ENCODE peak calls at places on chromosomes 4 and X, in nine cellular contexts. One of them, this sample, is unnamed.

GRCh38 chr4:4583606-4584005 is 41.8 kb upstream of the STX18 start:
- DNase-seq in H7: no peak
- DNase-seq in activated CD8-positive, alpha-beta memory T cell treated with anti-CD3 and anti-CD28 coated beads for 1 hour: no peak
- DNase-seq in Ammon's horn: no peak
- DNase-seq in fibroblast of the aortic adventitia: no peak
- DNase-seq in stomach: no peak
- DNase-seq in GM03348: no peak
- DNase-seq in naive thymus-derived CD8-positive, alpha-beta T cell: no peak
- DNase-seq in activated naive CD8-positive, alpha-beta T cell treated with anti-CD3 and anti-CD28 coated beads, Interleukin-2, amount 50 U/mL, for 24 hours: no peak
- DNase-seq in this sample: no peak

GRCh38 chr4:29551813-29552212 is 1168.4 kb upstream of the PCDH7 start:
- DNase-seq in H7: no peak
- DNase-seq in activated CD8-positive, alpha-beta memory T cell treated with anti-CD3 and anti-CD28 coated beads for 1 hour: no peak
- DNase-seq in Ammon's horn: no peak
- DNase-seq in fibroblast of the aortic adventitia: no peak
- DNase-seq in stomach: no peak
- DNase-seq in GM03348: no peak
- DNase-seq in naive thymus-derived CD8-positive, alpha-beta T cell: no peak
- DNase-seq in activated naive CD8-positive, alpha-beta T cell treated with anti-CD3 and anti-CD28 coated beads, Interleukin-2, amount 50 U/mL, for 24 hours: no peak
- DNase-seq in this sample: no peak

GRCh38 chr4:167897116-167897515 is 195.2 kb upstream of the ANXA10 start:
- DNase-seq in H7: peak
- DNase-seq in activated CD8-positive, alpha-beta memory T cell treated with anti-CD3 and anti-CD28 coated beads for 1 hour: no peak
- DNase-seq in Ammon's horn: no peak
- DNase-seq in fibroblast of the aortic adventitia: peak
- DNase-seq in stomach: no peak
- DNase-seq in GM03348: peak
- DNase-seq in naive thymus-derived CD8-positive, alpha-beta T cell: no peak
- DNase-seq in activated naive CD8-positive, alpha-beta T cell treated with anti-CD3 and anti-CD28 coated beads, Interleukin-2, amount 50 U/mL, for 24 hours: no peak
- DNase-seq in this sample: no peak

GRCh38 chr4:109411964-109412363 is 21.7 kb upstream of the SEC24B start:
- DNase-seq in H7: no peak
- DNase-seq in activated CD8-positive, alpha-beta memory T cell treated with anti-CD3 and anti-CD28 coated beads for 1 hour: no peak
- DNase-seq in Ammon's horn: peak
- DNase-seq in fibroblast of the aortic adventitia: no peak
- DNase-seq in stomach: peak
- DNase-seq in GM03348: no peak
- DNase-seq in naive thymus-derived CD8-positive, alpha-beta T cell: no peak
- DNase-seq in activated naive CD8-positive, alpha-beta T cell treated with anti-CD3 and anti-CD28 coated beads, Interleukin-2, amount 50 U/mL, for 24 hours: no peak
- DNase-seq in this sample: no peak

GRCh38 chr4:7515390-7515902 is 80.7 kb upstream of the PSAPL1 start:
- DNase-seq in H7: no peak
- DNase-seq in activated CD8-positive, alpha-beta memory T cell treated with anti-CD3 and anti-CD28 coated beads for 1 hour: no peak
- DNase-seq in Ammon's horn: no peak
- DNase-seq in fibroblast of the aortic adventitia: no peak
- DNase-seq in stomach: no peak
- DNase-seq in GM03348: no peak
- DNase-seq in naive thymus-derived CD8-positive, alpha-beta T cell: no peak
- DNase-seq in activated naive CD8-positive, alpha-beta T cell treated with anti-CD3 and anti-CD28 coated beads, Interleukin-2, amount 50 U/mL, for 24 hours: no peak
- DNase-seq in this sample: no peak

GRCh38 chr4:141046255-141046654 is 87.0 kb downstream of the RNF150 start:
- DNase-seq in H7: no peak
- DNase-seq in activated CD8-positive, alpha-beta memory T cell treated with anti-CD3 and anti-CD28 coated beads for 1 hour: no peak
- DNase-seq in Ammon's horn: no peak
- DNase-seq in fibroblast of the aortic adventitia: peak
- DNase-seq in stomach: no peak
- DNase-seq in GM03348: peak
- DNase-seq in naive thymus-derived CD8-positive, alpha-beta T cell: no peak
- DNase-seq in activated naive CD8-positive, alpha-beta T cell treated with anti-CD3 and anti-CD28 coated beads, Interleukin-2, amount 50 U/mL, for 24 hours: no peak
- DNase-seq in this sample: no peak

GRCh38 chr4:24073948-24074347 is 184.1 kb upstream of the PPARGC1A start:
- DNase-seq in H7: no peak
- DNase-seq in activated CD8-positive, alpha-beta memory T cell treated with anti-CD3 and anti-CD28 coated beads for 1 hour: no peak
- DNase-seq in Ammon's horn: no peak
- DNase-seq in fibroblast of the aortic adventitia: no peak
- DNase-seq in stomach: no peak
- DNase-seq in GM03348: no peak
- DNase-seq in naive thymus-derived CD8-positive, alpha-beta T cell: no peak
- DNase-seq in activated naive CD8-positive, alpha-beta T cell treated with anti-CD3 and anti-CD28 coated beads, Interleukin-2, amount 50 U/mL, for 24 hours: no peak
- DNase-seq in this sample: no peak

GRCh38 chrX:55546956-55547355 is 57.3 kb upstream of the USP51 start:
- DNase-seq in H7: no peak
- DNase-seq in activated CD8-positive, alpha-beta memory T cell treated with anti-CD3 and anti-CD28 coated beads for 1 hour: no peak
- DNase-seq in Ammon's horn: no peak
- DNase-seq in fibroblast of the aortic adventitia: no peak
- DNase-seq in stomach: no peak
- DNase-seq in GM03348: no peak
- DNase-seq in naive thymus-derived CD8-positive, alpha-beta T cell: no peak
- DNase-seq in activated naive CD8-positive, alpha-beta T cell treated with anti-CD3 and anti-CD28 coated beads, Interleukin-2, amount 50 U/mL, for 24 hours: no peak
- DNase-seq in this sample: no peak

GRCh38 chrX:11254417-11255109 is 38.6 kb upstream of the AMELX start:
- DNase-seq in H7: no peak
- DNase-seq in activated CD8-positive, alpha-beta memory T cell treated with anti-CD3 and anti-CD28 coated beads for 1 hour: no peak
- DNase-seq in Ammon's horn: no peak
- DNase-seq in fibroblast of the aortic adventitia: no peak
- DNase-seq in stomach: peak
- DNase-seq in GM03348: no peak
- DNase-seq in naive thymus-derived CD8-positive, alpha-beta T cell: no peak
- DNase-seq in activated naive CD8-positive, alpha-beta T cell treated with anti-CD3 and anti-CD28 coated beads, Interleukin-2, amount 50 U/mL, for 24 hours: no peak
- DNase-seq in this sample: no peak

GRCh38 chr4:175514174-175514573 is 297.9 kb downstream of the GPM6A start:
- DNase-seq in H7: no peak
- DNase-seq in activated CD8-positive, alpha-beta memory T cell treated with anti-CD3 and anti-CD28 coated beads for 1 hour: no peak
- DNase-seq in Ammon's horn: no peak
- DNase-seq in fibroblast of the aortic adventitia: no peak
- DNase-seq in stomach: no peak
- DNase-seq in GM03348: no peak
- DNase-seq in naive thymus-derived CD8-positive, alpha-beta T cell: no peak
- DNase-seq in activated naive CD8-positive, alpha-beta T cell treated with anti-CD3 and anti-CD28 coated beads, Interleukin-2, amount 50 U/mL, for 24 hours: no peak
- DNase-seq in this sample: no peak

GRCh38 chr4:81504685-81505598 is 33.2 kb upstream of the RASGEF1B start:
- DNase-seq in H7: no peak
- DNase-seq in activated CD8-positive, alpha-beta memory T cell treated with anti-CD3 and anti-CD28 coated beads for 1 hour: peak
- DNase-seq in Ammon's horn: peak
- DNase-seq in fibroblast of the aortic adventitia: no peak
- DNase-seq in stomach: peak
- DNase-seq in GM03348: no peak
- DNase-seq in naive thymus-derived CD8-positive, alpha-beta T cell: peak
- DNase-seq in activated naive CD8-positive, alpha-beta T cell treated with anti-CD3 and anti-CD28 coated beads, Interleukin-2, amount 50 U/mL, for 24 hours: peak
- DNase-seq in this sample: peak

GRCh38 chr4:84652478-84652877 is 69.6 kb downstream of the CDS1 start:
- DNase-seq in H7: no peak
- DNase-seq in activated CD8-positive, alpha-beta memory T cell treated with anti-CD3 and anti-CD28 coated beads for 1 hour: no peak
- DNase-seq in Ammon's horn: no peak
- DNase-seq in fibroblast of the aortic adventitia: no peak
- DNase-seq in stomach: no peak
- DNase-seq in GM03348: no peak
- DNase-seq in naive thymus-derived CD8-positive, alpha-beta T cell: no peak
- DNase-seq in activated naive CD8-positive, alpha-beta T cell treated with anti-CD3 and anti-CD28 coated beads, Interleukin-2, amount 50 U/mL, for 24 hours: no peak
- DNase-seq in this sample: no peak

GRCh38 chr4:879730-880079 is 52.4 kb downstream of the GAK start:
- DNase-seq in H7: no peak
- DNase-seq in activated CD8-positive, alpha-beta memory T cell treated with anti-CD3 and anti-CD28 coated beads for 1 hour: no peak
- DNase-seq in Ammon's horn: no peak
- DNase-seq in fibroblast of the aortic adventitia: no peak
- DNase-seq in stomach: no peak
- DNase-seq in GM03348: no peak
- DNase-seq in naive thymus-derived CD8-positive, alpha-beta T cell: no peak
- DNase-seq in activated naive CD8-positive, alpha-beta T cell treated with anti-CD3 and anti-CD28 coated beads, Interleukin-2, amount 50 U/mL, for 24 hours: peak
- DNase-seq in this sample: peak

GRCh38 chr4:8613421-8614364 is 21.1 kb downstream of the CPZ start:
- DNase-seq in H7: no peak
- DNase-seq in activated CD8-positive, alpha-beta memory T cell treated with anti-CD3 and anti-CD28 coated beads for 1 hour: no peak
- DNase-seq in Ammon's horn: no peak
- DNase-seq in fibroblast of the aortic adventitia: no peak
- DNase-seq in stomach: no peak
- DNase-seq in GM03348: no peak
- DNase-seq in naive thymus-derived CD8-positive, alpha-beta T cell: no peak
- DNase-seq in activated naive CD8-positive, alpha-beta T cell treated with anti-CD3 and anti-CD28 coated beads, Interleukin-2, amount 50 U/mL, for 24 hours: no peak
- DNase-seq in this sample: no peak

GRCh38 chr4:165489786-165490185 is 111.0 kb downstream of the CPE start:
- DNase-seq in H7: no peak
- DNase-seq in activated CD8-positive, alpha-beta memory T cell treated with anti-CD3 and anti-CD28 coated beads for 1 hour: no peak
- DNase-seq in Ammon's horn: peak
- DNase-seq in fibroblast of the aortic adventitia: peak
- DNase-seq in stomach: no peak
- DNase-seq in GM03348: no peak
- DNase-seq in naive thymus-derived CD8-positive, alpha-beta T cell: no peak
- DNase-seq in activated naive CD8-positive, alpha-beta T cell treated with anti-CD3 and anti-CD28 coated beads, Interleukin-2, amount 50 U/mL, for 24 hours: no peak
- DNase-seq in this sample: no peak

GRCh38 chr4:147312376-147313046 is 168.4 kb upstream of the EDNRA start:
- DNase-seq in H7: no peak
- DNase-seq in activated CD8-positive, alpha-beta memory T cell treated with anti-CD3 and anti-CD28 coated beads for 1 hour: no peak
- DNase-seq in Ammon's horn: no peak
- DNase-seq in fibroblast of the aortic adventitia: peak
- DNase-seq in stomach: no peak
- DNase-seq in GM03348: no peak
- DNase-seq in naive thymus-derived CD8-positive, alpha-beta T cell: no peak
- DNase-seq in activated naive CD8-positive, alpha-beta T cell treated with anti-CD3 and anti-CD28 coated beads, Interleukin-2, amount 50 U/mL, for 24 hours: no peak
- DNase-seq in this sample: no peak

GRCh38 chr4:84583871-84584373 is 995 bp downstream of the CDS1 start:
- DNase-seq in H7: no peak
- DNase-seq in activated CD8-positive, alpha-beta memory T cell treated with anti-CD3 and anti-CD28 coated beads for 1 hour: no peak
- DNase-seq in Ammon's horn: peak
- DNase-seq in fibroblast of the aortic adventitia: no peak
- DNase-seq in stomach: no peak
- DNase-seq in GM03348: peak
- DNase-seq in naive thymus-derived CD8-positive, alpha-beta T cell: peak
- DNase-seq in activated naive CD8-positive, alpha-beta T cell treated with anti-CD3 and anti-CD28 coated beads, Interleukin-2, amount 50 U/mL, for 24 hours: no peak
- DNase-seq in this sample: no peak

GRCh38 chrX:15050395-15050794 is 177.2 kb downstream of the MOSPD2 start:
- DNase-seq in H7: no peak
- DNase-seq in activated CD8-positive, alpha-beta memory T cell treated with anti-CD3 and anti-CD28 coated beads for 1 hour: no peak
- DNase-seq in Ammon's horn: no peak
- DNase-seq in fibroblast of the aortic adventitia: no peak
- DNase-seq in stomach: no peak
- DNase-seq in GM03348: no peak
- DNase-seq in naive thymus-derived CD8-positive, alpha-beta T cell: no peak
- DNase-seq in activated naive CD8-positive, alpha-beta T cell treated with anti-CD3 and anti-CD28 coated beads, Interleukin-2, amount 50 U/mL, for 24 hours: no peak
- DNase-seq in this sample: no peak

GRCh38 chr4:87054900-87055299 is 120.1 kb downstream of the AFF1 start:
- DNase-seq in H7: no peak
- DNase-seq in activated CD8-positive, alpha-beta memory T cell treated with anti-CD3 and anti-CD28 coated beads for 1 hour: no peak
- DNase-seq in Ammon's horn: no peak
- DNase-seq in fibroblast of the aortic adventitia: no peak
- DNase-seq in stomach: no peak
- DNase-seq in GM03348: no peak
- DNase-seq in naive thymus-derived CD8-positive, alpha-beta T cell: no peak
- DNase-seq in activated naive CD8-positive, alpha-beta T cell treated with anti-CD3 and anti-CD28 coated beads, Interleukin-2, amount 50 U/mL, for 24 hours: no peak
- DNase-seq in this sample: no peak

GRCh38 chr4:121510260-121510942 is 129.6 kb upstream of the QRFPR start:
- DNase-seq in H7: peak
- DNase-seq in activated CD8-positive, alpha-beta memory T cell treated with anti-CD3 and anti-CD28 coated beads for 1 hour: no peak
- DNase-seq in Ammon's horn: no peak
- DNase-seq in fibroblast of the aortic adventitia: no peak
- DNase-seq in stomach: no peak
- DNase-seq in GM03348: no peak
- DNase-seq in naive thymus-derived CD8-positive, alpha-beta T cell: no peak
- DNase-seq in activated naive CD8-positive, alpha-beta T cell treated with anti-CD3 and anti-CD28 coated beads, Interleukin-2, amount 50 U/mL, for 24 hours: no peak
- DNase-seq in this sample: no peak

GRCh38 chrX:13283512-13283911 is 36.3 kb downstream of the ATXN3L start:
- DNase-seq in H7: no peak
- DNase-seq in activated CD8-positive, alpha-beta memory T cell treated with anti-CD3 and anti-CD28 coated beads for 1 hour: no peak
- DNase-seq in Ammon's horn: no peak
- DNase-seq in fibroblast of the aortic adventitia: peak
- DNase-seq in stomach: no peak
- DNase-seq in GM03348: no peak
- DNase-seq in naive thymus-derived CD8-positive, alpha-beta T cell: no peak
- DNase-seq in activated naive CD8-positive, alpha-beta T cell treated with anti-CD3 and anti-CD28 coated beads, Interleukin-2, amount 50 U/mL, for 24 hours: no peak
- DNase-seq in this sample: no peak

GRCh38 chr4:180567080-180567479 is 1676.1 kb upstream of the TENM3 start:
- DNase-seq in H7: no peak
- DNase-seq in activated CD8-positive, alpha-beta memory T cell treated with anti-CD3 and anti-CD28 coated beads for 1 hour: no peak
- DNase-seq in Ammon's horn: no peak
- DNase-seq in fibroblast of the aortic adventitia: no peak
- DNase-seq in stomach: no peak
- DNase-seq in GM03348: no peak
- DNase-seq in naive thymus-derived CD8-positive, alpha-beta T cell: no peak
- DNase-seq in activated naive CD8-positive, alpha-beta T cell treated with anti-CD3 and anti-CD28 coated beads, Interleukin-2, amount 50 U/mL, for 24 hours: no peak
- DNase-seq in this sample: no peak

GRCh38 chr4:168336837-168337549 is 18.4 kb upstream of the DDX60 start:
- DNase-seq in H7: no peak
- DNase-seq in activated CD8-positive, alpha-beta memory T cell treated with anti-CD3 and anti-CD28 coated beads for 1 hour: no peak
- DNase-seq in Ammon's horn: no peak
- DNase-seq in fibroblast of the aortic adventitia: no peak
- DNase-seq in stomach: no peak
- DNase-seq in GM03348: no peak
- DNase-seq in naive thymus-derived CD8-positive, alpha-beta T cell: no peak
- DNase-seq in activated naive CD8-positive, alpha-beta T cell treated with anti-CD3 and anti-CD28 coated beads, Interleukin-2, amount 50 U/mL, for 24 hours: no peak
- DNase-seq in this sample: no peak

GRCh38 chrX:134868766-134869495 is 121.9 kb upstream of the SMIM10 start:
- DNase-seq in H7: no peak
- DNase-seq in activated CD8-positive, alpha-beta memory T cell treated with anti-CD3 and anti-CD28 coated beads for 1 hour: no peak
- DNase-seq in Ammon's horn: peak
- DNase-seq in fibroblast of the aortic adventitia: peak
- DNase-seq in stomach: no peak
- DNase-seq in GM03348: peak
- DNase-seq in naive thymus-derived CD8-positive, alpha-beta T cell: no peak
- DNase-seq in activated naive CD8-positive, alpha-beta T cell treated with anti-CD3 and anti-CD28 coated beads, Interleukin-2, amount 50 U/mL, for 24 hours: no peak
- DNase-seq in this sample: no peak

GRCh38 chrX:80578518-80579105 is 158.4 kb downstream of the TENT5D start:
- DNase-seq in H7: peak
- DNase-seq in activated CD8-positive, alpha-beta memory T cell treated with anti-CD3 and anti-CD28 coated beads for 1 hour: no peak
- DNase-seq in Ammon's horn: peak
- DNase-seq in fibroblast of the aortic adventitia: peak
- DNase-seq in stomach: no peak
- DNase-seq in GM03348: peak
- DNase-seq in naive thymus-derived CD8-positive, alpha-beta T cell: no peak
- DNase-seq in activated naive CD8-positive, alpha-beta T cell treated with anti-CD3 and anti-CD28 coated beads, Interleukin-2, amount 50 U/mL, for 24 hours: no peak
- DNase-seq in this sample: peak

GRCh38 chr4:39521253-39521908 is 5.9 kb downstream of the UGDH start:
- DNase-seq in H7: no peak
- DNase-seq in activated CD8-positive, alpha-beta memory T cell treated with anti-CD3 and anti-CD28 coated beads for 1 hour: no peak
- DNase-seq in Ammon's horn: no peak
- DNase-seq in fibroblast of the aortic adventitia: peak
- DNase-seq in stomach: no peak
- DNase-seq in GM03348: peak
- DNase-seq in naive thymus-derived CD8-positive, alpha-beta T cell: no peak
- DNase-seq in activated naive CD8-positive, alpha-beta T cell treated with anti-CD3 and anti-CD28 coated beads, Interleukin-2, amount 50 U/mL, for 24 hours: no peak
- DNase-seq in this sample: no peak

GRCh38 chr4:133263082-133263481 is 114.0 kb downstream of the PCDH10 start:
- DNase-seq in H7: no peak
- DNase-seq in activated CD8-positive, alpha-beta memory T cell treated with anti-CD3 and anti-CD28 coated beads for 1 hour: no peak
- DNase-seq in Ammon's horn: no peak
- DNase-seq in fibroblast of the aortic adventitia: no peak
- DNase-seq in stomach: no peak
- DNase-seq in GM03348: no peak
- DNase-seq in naive thymus-derived CD8-positive, alpha-beta T cell: no peak
- DNase-seq in activated naive CD8-positive, alpha-beta T cell treated with anti-CD3 and anti-CD28 coated beads, Interleukin-2, amount 50 U/mL, for 24 hours: no peak
- DNase-seq in this sample: no peak